ENCODE peak calls at places on chromosomes 3 and 15, in nine cellular contexts. A, F, J, R, T, M, S, N and Y are unnamed samples.

GRCh38 chr3:21435871-21436270 is 315.1 kb downstream of the ZNF385D start:
- DNase-seq in N (no peak), F (no peak), J (peak), R (no peak), S (no peak), A (peak), T (no peak), M (peak), Y (no peak)

GRCh38 chr15:42331235-42331634 is 28.1 kb upstream of the CAPN3 start:
- DNase-seq in M (no peak), N (no peak), T (no peak), R (no peak), S (no peak), F (no peak), J (no peak), A (no peak), Y (no peak)

GRCh38 chr15:74376825-74377581 is 9.6 kb upstream of the CYP11A1 start:
- DNase-seq in F (peak), T (no peak), M (no peak), J (no peak), R (no peak), S (no peak), A (no peak), N (no peak), Y (no peak)

GRCh38 chr3:13419356-13420050 is 619 bp downstream of the NUP210 start:
- DNase-seq in T (peak), A (no peak), F (peak), R (peak), J (no peak), S (no peak), N (no peak), M (no peak), Y (peak)

GRCh38 chr15:65211157-65211982 is at the start of gene CILP:
- DNase-seq in M (peak), N (no peak), F (no peak), S (peak), T (no peak), J (peak), R (no peak), A (peak), Y (no peak)

GRCh38 chr3:50316657-50317242 is 5.8 kb downstream of the HYAL2 start:
- DNase-seq in J (no peak), T (no peak), N (no peak), F (no peak), R (peak), A (no peak), S (no peak), M (peak), Y (peak)

GRCh38 chr15:98866503-98866902 is 141.1 kb downstream of the PGPEP1L start:
- DNase-seq in F (no peak), A (peak), N (no peak), T (no peak), S (no peak), J (peak), R (no peak), M (peak), Y (no peak)

GRCh38 chr3:48661501-48662139 is 1.1 kb downstream of the CELSR3 start:
- DNase-seq in J (peak), S (peak), F (peak), T (peak), R (peak), N (no peak), A (peak), M (peak), Y (peak)